ENCODE peak calls at places on chromosome 3, in five cellular contexts. C is ureter; A is heart left ventricle; U is AG09309; X is activated CD4-positive, alpha-beta T cell treated with anti-CD3 and anti-CD28 coated beads, Interleukin-2, amount 50 U/mL, for 24 hours. F is an unnamed sample.
A peak's percentile ranks its signal among the peaks of the same experiment; 100 is the strongest.

GRCh38 chr3:81910244-81910852 is 148.9 kb upstream of the GBE1 start:
- DNase-seq in U (no peak), C (no peak), A (no peak), X (peak; percentile 17), F (no peak)

GRCh38 chr3:50177346-50177745 is 14.1 kb upstream of the GNAT1 start:
- DNase-seq in A (no peak), C (no peak), U (no peak), X (no peak), F (no peak)

GRCh38 chr3:18415132-18415531 is 10.0 kb downstream of the SATB1 start:
- DNase-seq in A (no peak), X (no peak), U (no peak), C (no peak), F (no peak)

GRCh38 chr3:41932511-41932910 is 29.4 kb downstream of the ULK4 start:
- DNase-seq in U (no peak), X (no peak), A (no peak), C (no peak), F (no peak)

GRCh38 chr3:140753865-140754754 is 76.2 kb downstream of the TRIM42 start:
- DNase-seq in X (no peak), U (no peak), C (no peak), A (no peak), F (no peak)

GRCh38 chr3:159629329-159630084 is 359.1 kb upstream of the IL12A start:
- DNase-seq in U (no peak), X (no peak), A (no peak), C (no peak), F (no peak)

GRCh38 chr3:3827111-3827510 is 27.9 kb downstream of the LRRN1 start:
- DNase-seq in A (no peak), U (no peak), X (no peak), C (no peak), F (no peak)

GRCh38 chr3:131907809-131908208 is 127.0 kb downstream of the CPNE4 start:
- DNase-seq in A (no peak), X (no peak), C (no peak), U (no peak), F (no peak)

GRCh38 chr3:119420196-119420595 is 43.2 kb downstream of the TMEM39A start:
- DNase-seq in C (no peak), U (no peak), X (no peak), A (no peak), F (no peak)

GRCh38 chr3:148075829-148076716 is 621.6 kb upstream of the AGTR1 start:
- DNase-seq in C (no peak), U (peak; percentile 52), A (no peak), X (no peak), F (no peak)

GRCh38 chr3:119500265-119500664 is 1.9 kb downstream of the TIMMDC1 start:
- DNase-seq in X (no peak), A (no peak), C (no peak), U (no peak), F (no peak)

GRCh38 chr3:153172796-153173757 is 11.1 kb downstream of the RAP2B start:
- DNase-seq in U (no peak), X (no peak), A (no peak), C (no peak), F (no peak)

GRCh38 chr3:48697952-48698351 is 12.2 kb upstream of the NCKIPSD start:
- DNase-seq in X (no peak), C (no peak), U (no peak), A (no peak), F (no peak)

GRCh38 chr3:190739726-190740230 is 122.7 kb downstream of the GMNC start:
- DNase-seq in X (no peak), C (no peak), U (no peak), A (no peak), F (no peak)

GRCh38 chr3:48952510-48953118 is 34.0 kb downstream of the ARIH2 start:
- DNase-seq in X (peak; percentile 5), U (no peak), C (no peak), A (peak; percentile 36), F (no peak)